ENCODE peak calls at places on chromosome 18, in four cellular contexts. S is K562, M is H1, L is HepG2. Z is an unnamed sample.

GRCh38 chr18:524496-524895 is 24.0 kb upstream of the COLEC12 start:
- DNase-seq in S (no peak), M (no peak), L (no peak), Z (no peak)

GRCh38 chr18:79458131-79458838 is 62.6 kb downstream of the NFATC1 start:
- DNase-seq in S (no peak), M (no peak), L (peak; percentile 43), Z (peak; percentile 48)

GRCh38 chr18:50051288-50051687 is 143.7 kb downstream of the MYO5B start:
- DNase-seq in S (peak; percentile 7), M (no peak), L (peak; percentile 25), Z (no peak)

GRCh38 chr18:67302043-67302442 is 214.5 kb downstream of the DSEL start:
- DNase-seq in S (no peak), M (no peak), L (no peak), Z (no peak)

GRCh38 chr18:34805117-34805882 is 95.2 kb downstream of the DTNA start:
- DNase-seq in S (no peak), M (no peak), L (no peak), Z (no peak)

GRCh38 chr18:58268849-58269248 is 224.8 kb downstream of the NEDD4L start:
- DNase-seq in S (no peak), M (no peak), L (no peak), Z (peak; percentile 75)

GRCh38 chr18:5197032-5197434 is at the start of gene AKAIN1:
- DNase-seq in S (peak; percentile 71), M (peak; percentile 79), L (peak; percentile 1), Z (no peak)

GRCh38 chr18:13220326-13220991 is 1.9 kb downstream of the LDLRAD4 start:
- DNase-seq in S (no peak), M (no peak), L (no peak), Z (no peak)

GRCh38 chr18:60090170-60090569 is 190.4 kb downstream of the PMAIP1 start:
- DNase-seq in S (no peak), M (no peak), L (no peak), Z (no peak)

GRCh38 chr18:32381761-32382160 is 88.9 kb downstream of the GAREM1 start:
- DNase-seq in S (no peak), M (no peak), L (no peak), Z (no peak)

GRCh38 chr18:52701219-52701935 is 361.4 kb downstream of the DCC start:
- DNase-seq in S (no peak), M (no peak), L (no peak), Z (no peak)

DNA sequence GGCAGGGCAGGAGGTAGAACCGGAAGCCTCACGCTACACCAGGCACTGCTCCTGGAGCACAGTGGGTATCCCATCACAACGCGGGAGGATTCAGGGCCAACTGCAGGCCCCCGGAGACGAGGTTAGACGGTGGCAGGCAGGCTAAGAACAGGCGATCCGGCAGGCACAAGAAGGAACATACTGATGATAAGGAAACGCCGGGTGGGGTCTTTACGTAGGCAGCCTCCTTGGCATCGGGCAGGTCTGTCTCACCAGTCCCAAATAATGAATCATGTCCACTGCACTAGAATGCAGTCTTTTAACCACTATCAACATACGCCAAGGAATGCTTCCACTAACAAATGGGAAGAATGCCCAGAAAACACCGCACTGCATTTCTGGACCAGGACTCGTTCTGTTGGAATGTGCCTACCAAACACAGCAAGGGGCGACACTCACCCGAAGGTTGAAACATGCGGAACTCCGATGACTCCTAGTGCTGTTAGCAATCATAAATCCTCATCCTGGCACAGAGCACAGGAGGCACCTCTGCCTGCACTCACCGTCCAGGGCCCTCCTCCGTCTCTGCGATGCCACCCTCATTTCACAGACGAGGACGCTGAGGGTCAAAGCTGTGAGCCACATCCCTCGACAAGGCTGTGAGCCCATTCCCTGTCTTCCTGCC is 35.2 kb downstream of the ZNF516 start:
- DNase-seq in S (no peak), M (no peak), L (no peak), Z (peak; percentile 15)
- TF ChIP-seq FOSL1 in S (no peak), M (no peak), L (no peak), Z (no peak)

GRCh38 chr18:61199131-61199903 is 133.9 kb upstream of the CDH20 start:
- DNase-seq in S (no peak), M (no peak), L (no peak), Z (no peak)

GRCh38 chr18:61201516-61201915 is 131.7 kb upstream of the CDH20 start:
- DNase-seq in S (no peak), M (no peak), L (no peak), Z (no peak)

DNA sequence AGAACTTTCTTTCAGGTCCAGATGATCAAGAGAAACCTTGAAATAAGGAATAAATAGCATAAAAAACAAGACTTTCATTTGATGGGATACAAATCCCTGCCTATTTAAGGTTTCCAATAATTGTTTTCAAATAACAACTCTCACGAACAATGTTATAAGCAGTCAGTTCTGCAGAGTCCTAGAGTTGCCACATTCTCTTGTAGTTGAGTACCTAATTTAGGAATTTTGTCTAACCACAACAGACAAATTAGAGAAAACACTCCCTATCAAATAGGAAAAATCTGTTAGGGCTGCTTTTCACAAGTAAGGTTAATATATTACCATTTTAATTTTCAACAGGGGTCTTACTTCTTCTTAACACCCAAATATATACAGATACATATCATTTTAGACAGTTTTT is 130.1 kb upstream of the CDH20 start:
- DNase-seq in S (no peak), M (no peak), L (no peak), Z (no peak)
- TF ChIP-seq FOSL1 in S (no peak), M (no peak), L (no peak), Z (no peak)

DNA sequence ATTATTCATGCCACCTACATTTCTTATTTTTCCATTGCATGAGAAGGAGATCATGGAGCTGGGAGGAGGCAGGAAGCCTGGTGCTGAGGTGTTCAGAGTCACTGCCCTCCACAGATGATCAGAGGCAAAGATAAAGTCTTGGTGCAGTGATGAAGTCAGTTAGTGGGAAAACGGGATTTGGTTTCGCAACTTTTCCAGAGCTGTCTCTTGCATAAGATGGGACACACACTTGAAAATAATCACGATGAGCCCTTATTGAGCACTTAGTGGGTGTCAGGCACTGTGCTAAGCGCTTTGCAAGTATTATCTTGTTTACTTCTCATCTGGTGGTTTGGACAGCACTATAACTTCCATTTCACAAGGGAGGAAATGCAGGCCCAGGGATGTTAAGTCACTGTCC is 222.1 kb upstream of the SMAD2 start:
- DNase-seq in S (no peak), M (no peak), L (peak; percentile 13), Z (no peak)
- TF ChIP-seq FOSL1 in S (no peak), M (no peak), L (no peak), Z (no peak)

GRCh38 chr18:69529151-69529550 is 128.5 kb downstream of the DOK6 start:
- DNase-seq in S (no peak), M (no peak), L (no peak), Z (no peak)
- TF ChIP-seq FOSL1 in S (no peak), M (no peak), L (no peak), Z (no peak)

GRCh38 chr18:22872894-22873537 is 60.1 kb upstream of the RBBP8 start:
- DNase-seq in S (no peak), M (no peak), L (peak; percentile 33), Z (no peak)

GRCh38 chr18:22868831-22869230 is 64.3 kb upstream of the RBBP8 start:
- DNase-seq in S (no peak), M (no peak), L (no peak), Z (no peak)

DNA sequence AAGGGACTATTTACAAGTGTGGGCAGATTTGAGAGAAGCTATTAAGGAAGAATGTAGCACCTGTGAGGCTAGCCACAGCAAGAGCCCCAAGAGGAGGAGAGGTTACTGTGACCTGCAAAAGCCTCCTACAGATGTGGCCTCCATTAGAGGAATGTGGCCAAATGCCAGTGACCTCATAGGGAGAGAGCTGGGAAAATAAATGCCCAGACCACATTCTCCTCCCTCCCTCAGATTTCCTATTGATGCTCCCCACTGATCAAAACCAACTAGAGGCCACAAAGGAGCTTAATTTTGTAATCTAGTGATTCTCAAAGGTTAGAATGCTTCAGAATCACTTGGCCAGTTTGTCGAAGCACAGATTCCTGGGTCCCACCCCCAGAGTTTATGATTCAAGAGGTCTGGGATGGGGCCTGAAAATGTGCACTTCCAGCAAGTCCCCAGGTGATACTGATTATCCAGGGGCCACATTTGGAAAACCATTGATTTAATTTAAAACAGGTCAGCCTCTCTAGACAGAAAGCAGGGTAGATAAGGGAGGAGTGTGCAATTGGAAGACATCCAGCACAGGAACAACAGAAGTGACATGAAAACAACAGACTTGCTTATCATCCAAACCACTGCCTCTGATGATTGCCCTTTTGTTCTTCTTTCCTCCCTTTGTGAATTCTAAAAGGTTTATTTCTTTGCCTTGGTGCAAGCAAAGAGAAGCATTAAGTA is 61.2 kb upstream of the RBBP8 start:
- DNase-seq in S (no peak), M (no peak), L (no peak), Z (no peak)
- TF ChIP-seq FOSL1 in S (no peak), M (no peak), L (no peak), Z (no peak)

GRCh38 chr18:75802681-75803080 is 375.2 kb upstream of the SMIM21 start:
- DNase-seq in S (no peak), M (no peak), L (no peak), Z (no peak)
- TF ChIP-seq FOSL1 in S (no peak), M (no peak), L (no peak), Z (no peak)

DNA sequence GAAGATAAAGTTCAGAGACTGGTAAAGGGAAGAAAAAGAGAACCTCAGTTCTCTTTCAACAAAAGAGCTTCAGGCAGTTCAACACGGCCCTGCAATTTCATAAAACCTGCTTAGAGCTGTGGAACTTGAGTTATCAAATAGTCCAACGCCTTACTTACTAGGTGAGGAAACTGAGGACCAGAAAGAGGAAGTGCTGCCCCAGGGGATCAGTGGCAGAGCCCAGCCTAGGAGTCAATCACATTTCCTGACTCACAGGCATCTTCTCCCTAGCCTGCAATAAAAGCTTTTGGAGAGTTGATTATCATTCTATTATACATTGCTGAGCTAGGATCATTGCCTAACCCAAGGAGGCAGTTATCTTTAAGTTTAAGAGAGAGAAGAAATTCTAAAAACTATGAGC is 77.4 kb downstream of the TXNL1 start:
- DNase-seq in S (no peak), M (no peak), L (no peak), Z (no peak)
- TF ChIP-seq FOSL1 in S (no peak), M (no peak), L (no peak), Z (no peak)

Z was measured in HCT116.